ENCODE peak calls at places on chromosome 20, in four cellular contexts. I is heart right ventricle; J is activated naive CD4-positive, alpha-beta T cell treated with anti-CD3 and anti-CD28 coated beads, Interleukin-2, amount 50 U/mL, for 72 hours; H is NCI-H146. B is an unnamed sample.

GRCh38 chr20:51931321-51931720 is 129.0 kb upstream of the SALL4 start:
- DNase-seq in I (no peak), J (no peak), H (no peak), B (no peak)

GRCh38 chr20:25360631-25361286 is 29.9 kb downstream of the ABHD12 start:
- DNase-seq in I (no peak), J (no peak), H (no peak), B (peak; percentile 17)

GRCh38 chr20:2462484-2462883 is 8.1 kb downstream of the SNRPB start:
- DNase-seq in I (no peak), J (no peak), H (no peak), B (no peak)

GRCh38 chr20:64044484-64045247 is 4.8 kb downstream of the SOX18 start:
- DNase-seq in I (peak; percentile 64), J (no peak), H (peak; percentile 23), B (peak; percentile 72)

GRCh38 chr20:48783533-48784272 is 44.1 kb downstream of the PREX1 start:
- DNase-seq in I (no peak), J (peak; percentile 61), H (no peak), B (no peak)

GRCh38 chr20:61295249-61295648 is 43.2 kb downstream of the CDH4 start:
- DNase-seq in I (no peak), J (no peak), H (no peak), B (no peak)

GRCh38 chr20:41049451-41049850 is 20.8 kb downstream of the TOP1 start:
- DNase-seq in I (no peak), J (no peak), H (no peak), B (no peak)

GRCh38 chr20:17571153-17571527 is 1.3 kb downstream of the DSTN start:
- DNase-seq in I (no peak), J (no peak), H (no peak), B (no peak)

GRCh38 chr20:50193169-50193850 is 2.7 kb downstream of the CEBPB start:
- DNase-seq in I (no peak), J (no peak), H (no peak), B (no peak)

GRCh38 chr20:9088556-9088955 is 19.7 kb downstream of the PLCB4 start:
- DNase-seq in I (no peak), J (no peak), H (no peak), B (no peak)

GRCh38 chr20:17969276-17969883 is 562 bp downstream of the MGME1 start:
- DNase-seq in I (peak; percentile 37), J (no peak), H (peak; percentile 61), B (peak; percentile 57)

GRCh38 chr20:61430228-61430624 is 178.2 kb downstream of the CDH4 start:
- DNase-seq in I (no peak), J (no peak), H (no peak), B (no peak)

GRCh38 chr20:38658879-38659612 is 57.4 kb downstream of the ARHGAP40 start:
- DNase-seq in I (no peak), J (no peak), H (peak; percentile 92), B (no peak)

GRCh38 chr20:16292227-16292626 is 281.0 kb downstream of the KIF16B start:
- DNase-seq in I (no peak), J (no peak), H (no peak), B (no peak)

GRCh38 chr20:48329676-48330644 is 497.8 kb downstream of the PREX1 start:
- DNase-seq in I (no peak), J (no peak), H (no peak), B (no peak)

GRCh38 chr20:49889943-49890650 is 25.2 kb downstream of the SPATA2 start:
- DNase-seq in I (no peak), J (no peak), H (no peak), B (no peak)

GRCh38 chr20:10282930-10283556 is 64.4 kb downstream of the SNAP25 start:
- DNase-seq in I (no peak), J (no peak), H (no peak), B (peak; percentile 9)

GRCh38 chr20:24676978-24677370 is 207.5 kb downstream of the SYNDIG1 start:
- DNase-seq in I (no peak), J (no peak), H (no peak), B (no peak)

GRCh38 chr20:43988451-43988850 is 73.8 kb downstream of the TOX2 start:
- DNase-seq in I (no peak), J (no peak), H (no peak), B (no peak)

GRCh38 chr20:52041966-52042365 is 149.6 kb downstream of the ZFP64 start:
- DNase-seq in I (no peak), J (no peak), H (no peak), B (no peak)

GRCh38 chr20:9147553-9148024 is 78.7 kb downstream of the PLCB4 start:
- DNase-seq in I (no peak), J (no peak), H (no peak), B (peak; percentile 81)

GRCh38 chr20:42125426-42125825 is 507.2 kb upstream of the CHD6 start:
- DNase-seq in I (no peak), J (no peak), H (no peak), B (no peak)

GRCh38 chr20:14481863-14482262 is 144.5 kb upstream of the FLRT3 start:
- DNase-seq in I (no peak), J (no peak), H (no peak), B (peak; percentile 30)

GRCh38 chr20:22339946-22340345 is 244.4 kb downstream of the FOXA2 start:
- DNase-seq in I (no peak), J (no peak), H (no peak), B (no peak)

B was measured in HT1080.